ENCODE peak calls at places on chromosomes 13 and 19, in seven cellular contexts. B, H, G, O, X, U and V are unnamed samples.

GRCh38 chr13:109698779-109699178 is 87.6 kb downstream of the IRS2 start:
- DNase-seq in U (no peak), O (no peak), H (no peak), G (no peak), X (peak), B (no peak), V (no peak)

GRCh38 chr19:33470040-33470330 is 51.6 kb downstream of the PEPD start:
- DNase-seq in X (no peak), O (no peak), G (no peak), U (no peak), H (no peak), B (no peak), V (no peak)

GRCh38 chr19:45577111-45577905 is 7.3 kb downstream of the OPA3 start:
- DNase-seq in H (peak), U (no peak), X (peak), G (peak), O (peak), B (no peak), V (no peak)

GRCh38 chr13:40187836-40188591 is 478.4 kb downstream of the FOXO1 start:
- DNase-seq in H (no peak), X (no peak), B (no peak), O (no peak), G (no peak), U (no peak), V (no peak)

GRCh38 chr13:40181203-40181845 is 485.1 kb downstream of the FOXO1 start:
- DNase-seq in O (no peak), U (no peak), B (no peak), H (no peak), X (peak), G (no peak), V (no peak)

GRCh38 chr19:3679138-3679537 is 21.1 kb downstream of the PIP5K1C start:
- DNase-seq in U (no peak), H (no peak), O (no peak), B (no peak), X (no peak), G (no peak), V (no peak)

GRCh38 chr19:47239610-47240296 is 8.8 kb upstream of the BBC3 start:
- DNase-seq in B (peak), G (peak), X (peak), O (peak), U (no peak), H (no peak), V (peak)

GRCh38 chr19:12052571-12053169 is at the start of gene ZNF878:
- DNase-seq in B (peak), H (peak), O (peak), U (peak), G (peak), X (peak), V (peak)

GRCh38 chr19:1808395-1808731 is 3.7 kb downstream of the ATP8B3 start:
- DNase-seq in O (no peak), U (no peak), H (no peak), X (no peak), B (no peak), G (no peak), V (no peak)

GRCh38 chr13:98442391-98443230 is 134.3 kb downstream of the STK24 start:
- DNase-seq in B (no peak), O (no peak), H (no peak), G (no peak), U (no peak), X (no peak), V (no peak)

GRCh38 chr13:32211788-32212187 is 103.4 kb downstream of the ZAR1L start:
- DNase-seq in B (no peak), U (no peak), G (peak), H (no peak), O (no peak), X (peak), V (no peak)

GRCh38 chr19:18349524-18350128 is 9.2 kb downstream of the PGPEP1 start:
- DNase-seq in U (peak), O (peak), B (peak), G (peak), H (peak), X (peak), V (peak)

GRCh38 chr13:88042489-88042888 is 371.3 kb downstream of the SLITRK5 start:
- DNase-seq in U (no peak), H (no peak), G (no peak), O (no peak), B (no peak), X (no peak), V (no peak)

GRCh38 chr19:46963093-46963734 is 56.4 kb upstream of the NPAS1 start:
- DNase-seq in B (no peak), G (no peak), O (no peak), U (no peak), X (peak), H (no peak), V (no peak)

GRCh38 chr13:24161980-24162517 is 1.5 kb downstream of the SPATA13 start:
- DNase-seq in U (no peak), B (no peak), H (peak), X (no peak), O (peak), G (no peak), V (no peak)

GRCh38 chr19:17095141-17095919 is 19.8 kb downstream of the MYO9B start:
- DNase-seq in B (no peak), H (peak), X (peak), O (peak), U (no peak), G (peak), V (no peak)

GRCh38 chr19:11020982-11021759 is 60.3 kb downstream of the SMARCA4 start:
- DNase-seq in B (no peak), G (no peak), X (no peak), H (no peak), O (no peak), U (no peak), V (no peak)

GRCh38 chr19:35013820-35014754 is 14.0 kb downstream of the GRAMD1A start:
- DNase-seq in G (no peak), X (no peak), B (no peak), H (no peak), O (peak), U (no peak), V (no peak)

GRCh38 chr19:8158411-8159074 is 9.2 kb upstream of the FBN3 start:
- DNase-seq in H (peak), O (peak), U (peak), G (peak), B (peak), X (peak), V (peak)

GRCh38 chr19:16836906-16837362 is 7.7 kb downstream of the SIN3B start:
- DNase-seq in X (no peak), G (no peak), H (no peak), B (no peak), U (no peak), O (no peak), V (peak)

GRCh38 chr19:31255863-31256600 is 93.2 kb downstream of the TSHZ3 start:
- DNase-seq in U (no peak), G (no peak), H (no peak), B (no peak), X (no peak), O (no peak), V (no peak)

GRCh38 chr19:49802836-49803528 is 10.1 kb downstream of the FUZ start:
- DNase-seq in G (peak), O (no peak), X (no peak), U (no peak), B (no peak), H (no peak), V (no peak)

GRCh38 chr13:30312859-30313258 is 5.5 kb upstream of the KATNAL1 start:
- DNase-seq in H (no peak), G (no peak), B (no peak), O (no peak), U (no peak), X (peak), V (no peak)

GRCh38 chr19:29858000-29858596 is 46.3 kb downstream of the CCNE1 start:
- DNase-seq in B (peak), H (peak), G (no peak), X (no peak), O (peak), U (no peak), V (no peak)

GRCh38 chr19:6212403-6213265 is 67.1 kb downstream of the MLLT1 start:
- DNase-seq in O (no peak), B (no peak), H (no peak), X (no peak), G (peak), U (no peak), V (no peak)

GRCh38 chr13:90713436-90714133 is 633.9 kb upstream of the MIR17HG start:
- DNase-seq in H (no peak), B (no peak), U (no peak), X (no peak), G (no peak), O (no peak), V (no peak)

GRCh38 chr19:11495481-11495880 is 10.2 kb downstream of the ZNF653 start:
- DNase-seq in H (no peak), U (no peak), G (no peak), O (no peak), X (no peak), B (no peak), V (no peak)

GRCh38 chr13:100214886-100215285 is 126.0 kb downstream of the PCCA start:
- DNase-seq in X (peak), U (no peak), O (no peak), B (no peak), H (no peak), G (no peak), V (no peak)

GRCh38 chr13:75800545-75800944 is 164.4 kb downstream of the LMO7 start:
- DNase-seq in G (no peak), U (no peak), O (no peak), B (no peak), H (no peak), X (no peak), V (no peak)
- TF ChIP-seq CTCF in G (peak), U (no peak), O (no peak), B (peak), H (no peak), X (no peak), V (no peak)

DNA sequence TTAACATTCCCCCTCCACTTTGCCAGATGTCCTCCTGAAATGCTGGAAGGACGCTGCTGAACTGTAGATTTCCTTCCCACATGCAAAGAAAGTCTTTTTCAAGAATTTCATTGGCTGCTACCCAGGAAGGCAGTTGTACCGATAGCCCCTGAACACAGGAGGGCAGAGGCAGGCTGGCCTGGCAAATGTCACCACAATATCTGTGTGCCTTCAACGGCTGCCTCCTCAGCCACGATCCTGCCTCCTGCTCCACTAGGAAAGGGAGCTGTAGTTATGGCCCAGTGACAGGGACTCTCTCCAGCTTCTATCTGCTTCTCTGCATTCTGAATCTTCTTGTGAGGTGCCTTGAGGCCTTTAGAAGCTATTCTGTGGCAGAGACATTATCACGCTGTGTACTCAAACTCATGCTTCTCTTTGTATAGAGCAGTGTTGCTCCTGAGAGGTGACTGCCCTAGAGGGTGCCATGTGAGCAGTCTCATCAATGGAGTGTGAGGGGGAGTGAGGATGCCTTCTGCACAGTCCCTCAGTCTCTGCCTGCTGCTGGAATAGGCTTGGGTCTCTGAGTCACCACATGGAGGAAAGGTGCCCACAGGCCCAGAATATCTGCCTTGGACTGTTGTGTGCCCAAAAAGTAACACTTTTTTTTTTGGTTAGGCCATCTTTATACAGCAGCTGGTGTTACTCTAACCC is 279.8 kb downstream of the DNAJC15 start:
- DNase-seq in O (peak), B (peak), X (peak), U (peak), H (peak), G (peak), V (peak)
- TF ChIP-seq CTCF in O (peak), B (peak), X (peak), U (peak), H (no peak), G (peak), V (peak)

DNA sequence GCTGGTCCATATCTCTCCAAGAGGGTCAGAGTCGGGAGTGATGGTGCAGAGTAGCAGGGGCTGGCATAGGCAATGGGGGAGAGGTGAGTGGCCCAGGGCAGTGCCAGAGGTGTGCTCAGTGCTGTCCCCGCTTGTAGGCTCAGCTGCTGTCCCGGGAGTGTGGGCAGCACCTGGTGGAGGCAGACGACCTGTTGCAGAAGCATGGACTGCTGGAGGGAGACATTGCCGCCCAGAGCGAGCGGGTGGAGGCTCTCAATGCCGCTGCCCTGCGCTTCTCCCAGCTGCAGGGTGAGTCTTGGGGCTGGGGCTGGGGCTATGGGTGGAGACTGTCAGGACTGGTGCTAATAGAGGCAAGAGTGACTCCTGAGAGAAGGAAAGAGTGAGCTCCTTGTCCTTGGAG is 39.3 kb downstream of the SPTBN4 start:
- DNase-seq in U (no peak), X (no peak), O (no peak), B (no peak), H (no peak), G (no peak), V (no peak)
- TF ChIP-seq CTCF in U (no peak), X (no peak), O (no peak), B (no peak), H (no peak), G (no peak), V (no peak)

GRCh38 chr13:75831389-75831788 is 195.3 kb downstream of the LMO7 start:
- DNase-seq in B (no peak), G (no peak), H (no peak), U (no peak), O (no peak), X (no peak), V (no peak)

GRCh38 chr13:75838366-75839017 is 202.4 kb downstream of the LMO7 start:
- DNase-seq in X (no peak), B (no peak), G (no peak), O (no peak), U (peak), H (no peak), V (no peak)

GRCh38 chr13:75839418-75839817 is 203.3 kb downstream of the LMO7 start:
- DNase-seq in U (no peak), B (no peak), G (no peak), O (no peak), X (no peak), H (no peak), V (no peak)

GRCh38 chr13:75832812-75833211 is 196.7 kb downstream of the LMO7 start:
- DNase-seq in U (no peak), B (no peak), G (no peak), H (no peak), X (no peak), O (no peak), V (no peak)

DNA sequence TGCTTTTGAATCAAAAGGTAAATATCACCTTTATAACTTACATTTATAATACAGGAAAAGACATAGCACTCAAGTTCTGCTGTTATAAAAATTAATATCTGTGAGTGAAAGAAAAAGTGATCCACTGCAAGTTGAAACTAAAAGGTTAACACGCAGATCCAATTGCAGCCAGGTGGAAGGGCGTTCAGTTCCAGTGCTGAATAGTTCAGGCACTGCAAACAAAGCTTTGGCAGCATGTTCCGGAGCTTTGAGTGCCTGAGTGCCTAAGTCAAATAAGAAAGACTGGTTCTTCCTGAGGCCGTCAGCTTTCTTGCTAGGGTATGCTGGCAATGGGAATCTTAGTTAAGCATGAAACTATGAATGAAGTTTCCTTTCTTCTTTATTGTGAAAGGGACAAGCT is 200.3 kb downstream of the LMO7 start:
- DNase-seq in G (no peak), O (peak), X (no peak), B (no peak), U (peak), H (peak), V (no peak)
- TF ChIP-seq CTCF in G (no peak), O (no peak), X (no peak), B (no peak), U (no peak), H (no peak), V (no peak)

GRCh38 chr13:34257980-34258379 is 440.0 kb downstream of the RFC3 start:
- DNase-seq in B (no peak), U (no peak), X (no peak), H (no peak), G (no peak), O (no peak), V (no peak)
- TF ChIP-seq CTCF in B (no peak), U (no peak), X (no peak), H (no peak), G (no peak), O (no peak), V (no peak)

DNA sequence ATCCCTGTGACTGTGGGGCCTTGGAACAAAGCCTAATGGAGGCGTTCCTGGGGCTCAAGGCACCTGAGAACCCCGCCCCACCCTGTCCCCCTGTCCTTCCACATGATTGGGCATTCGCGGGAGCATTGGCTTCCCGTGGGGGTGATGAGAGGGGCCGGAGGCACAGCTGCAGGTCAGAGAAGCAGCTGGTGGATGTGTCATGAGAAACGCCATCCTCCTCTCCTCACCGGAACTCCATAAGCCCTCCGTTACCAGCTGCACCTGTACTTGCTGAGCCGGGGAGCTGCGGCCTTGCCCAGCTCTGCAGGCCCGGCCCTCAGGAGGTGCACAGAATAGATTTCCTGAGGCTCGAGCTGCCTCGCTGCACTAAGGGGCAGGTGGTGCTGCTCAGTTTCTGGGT is 42.0 kb downstream of the CAPN12 start:
- DNase-seq in G (no peak), X (no peak), B (no peak), H (no peak), U (no peak), O (no peak), V (no peak)
- TF ChIP-seq CTCF in G (no peak), X (no peak), B (no peak), H (no peak), U (no peak), O (no peak), V (no peak)

GRCh38 chr13:46905249-46905648 is 8.4 kb upstream of the HTR2A start:
- DNase-seq in H (no peak), X (peak), G (no peak), B (no peak), U (no peak), O (no peak), V (no peak)
- TF ChIP-seq CTCF in H (no peak), X (peak), G (no peak), B (peak), U (no peak), O (no peak), V (no peak)